ENCODE peak calls at places on chromosomes 5 and 9, in four cellular contexts. H is endothelial cell of umbilical vein, I is HCT116, M is hepatocyte. Z is an unnamed sample. For H4K20me1, the result is how much of the 10 kb centered on the place peaks cover.

GRCh38 chr5:66963559-66963971 is 233.0 kb downstream of the CD180 start:
- DNase-seq in H (no peak), I (no peak), M (peak), Z (no peak)

GRCh38 chr9:91896513-91897121 is 53.4 kb downstream of the ROR2 start:
- DNase-seq in M (peak), H (no peak), I (no peak), Z (no peak)

GRCh38 chr9:3398232-3398648 is 127.6 kb downstream of the RFX3 start:
- DNase-seq in I (no peak), M (no peak), H (no peak), Z (no peak)

GRCh38 chr5:114407783-114408182 is 45.9 kb downstream of the KCNN2 start:
- DNase-seq in I (no peak), M (no peak), H (no peak), Z (no peak)

GRCh38 chr9:3708751-3709150 is 182.9 kb upstream of the RFX3 start:
- DNase-seq in H (peak), I (no peak), M (no peak), Z (no peak)

GRCh38 chr9:29974197-29974596 is 2400.9 kb upstream of the C9orf72 start:
- DNase-seq in H (no peak), I (no peak), M (no peak), Z (no peak)

GRCh38 chr5:77882670-77883257 is 106.6 kb upstream of the TBCA start:
- DNase-seq in I (no peak), M (no peak), H (peak), Z (no peak)

GRCh38 chr5:56179442-56179841 is 53.7 kb downstream of the ANKRD55 start:
- DNase-seq in I (no peak), M (no peak), H (no peak), Z (no peak)

GRCh38 chr5:90161399-90161798 is 248.2 kb downstream of the CETN3 start:
- DNase-seq in H (peak), I (peak), M (peak), Z (no peak)

GRCh38 chr5:177112589-177113220 is 20.9 kb upstream of the NSD1 start:
- DNase-seq in I (no peak), H (no peak), M (no peak), Z (no peak)

GRCh38 chr9:88528356-88528755 is 6.6 kb upstream of the NXNL2 start:
- DNase-seq in M (no peak), H (no peak), I (no peak), Z (no peak)

GRCh38 chr5:172788771-172789686 is 18.0 kb upstream of the DUSP1 start:
- DNase-seq in M (peak), I (no peak), H (no peak), Z (no peak)

GRCh38 chr9:562330-562729 is 279.2 kb upstream of the DMRT1 start:
- DNase-seq in H (no peak), M (no peak), I (no peak), Z (no peak)

GRCh38 chr5:64775288-64775687 is 6.6 kb downstream of the CWC27 start:
- DNase-seq in H (no peak), M (no peak), I (no peak), Z (no peak)

GRCh38 chr5:22889714-22890113 is 36.6 kb upstream of the CDH12 start:
- DNase-seq in H (no peak), M (no peak), I (no peak), Z (no peak)

GRCh38 chr5:50463726-50464125 is 22.6 kb upstream of the EMB start:
- DNase-seq in I (no peak), H (no peak), M (no peak), Z (no peak)

GRCh38 chr5:113971454-113971853 is 390.4 kb upstream of the KCNN2 start:
- DNase-seq in I (no peak), H (no peak), M (no peak), Z (no peak)

GRCh38 chr9:108056083-108056804 is 566.7 kb upstream of the KLF4 start:
- DNase-seq in M (no peak), H (peak), I (no peak), Z (no peak)

GRCh38 chr5:124453221-124454032 is 293.0 kb downstream of the ZNF608 start:
- DNase-seq in M (no peak), I (peak), H (no peak), Z (peak)

GRCh38 chr5:13814293-13814692 is 130.2 kb downstream of the DNAH5 start:
- DNase-seq in M (no peak), H (no peak), I (no peak), Z (no peak)

GRCh38 chr9:31588010-31588409 is 796.4 kb upstream of the ACO1 start:
- DNase-seq in H (no peak), M (no peak), I (no peak), Z (no peak)
- H3K4me2 ChIP-seq in H (no peak), M (no peak), I (no peak), Z (no peak)

GRCh38 chr5:74634611-74635286 is 5.8 kb downstream of the ENC1 start:
- DNase-seq in M (no peak), H (no peak), I (no peak), Z (no peak)
- H4K20me1 ChIP-seq in M (half or more), H (under half), I (under half), Z (under half)

GRCh38 chr5:151222769-151223446 is 984 bp downstream of the CCDC69 start:
- DNase-seq in I (no peak), M (peak), H (no peak), Z (peak)

GRCh38 chr5:151221574-151221973 is 2.3 kb downstream of the CCDC69 start:
- DNase-seq in H (no peak), M (no peak), I (no peak), Z (no peak)

GRCh38 chr5:151224372-151224771 is 480 bp upstream of the CCDC69 start:
- DNase-seq in I (no peak), H (no peak), M (no peak), Z (peak)

GRCh38 chr5:151223447-151224264 is at the start of gene CCDC69:
- DNase-seq in I (peak), H (peak), M (peak), Z (peak)

DNA sequence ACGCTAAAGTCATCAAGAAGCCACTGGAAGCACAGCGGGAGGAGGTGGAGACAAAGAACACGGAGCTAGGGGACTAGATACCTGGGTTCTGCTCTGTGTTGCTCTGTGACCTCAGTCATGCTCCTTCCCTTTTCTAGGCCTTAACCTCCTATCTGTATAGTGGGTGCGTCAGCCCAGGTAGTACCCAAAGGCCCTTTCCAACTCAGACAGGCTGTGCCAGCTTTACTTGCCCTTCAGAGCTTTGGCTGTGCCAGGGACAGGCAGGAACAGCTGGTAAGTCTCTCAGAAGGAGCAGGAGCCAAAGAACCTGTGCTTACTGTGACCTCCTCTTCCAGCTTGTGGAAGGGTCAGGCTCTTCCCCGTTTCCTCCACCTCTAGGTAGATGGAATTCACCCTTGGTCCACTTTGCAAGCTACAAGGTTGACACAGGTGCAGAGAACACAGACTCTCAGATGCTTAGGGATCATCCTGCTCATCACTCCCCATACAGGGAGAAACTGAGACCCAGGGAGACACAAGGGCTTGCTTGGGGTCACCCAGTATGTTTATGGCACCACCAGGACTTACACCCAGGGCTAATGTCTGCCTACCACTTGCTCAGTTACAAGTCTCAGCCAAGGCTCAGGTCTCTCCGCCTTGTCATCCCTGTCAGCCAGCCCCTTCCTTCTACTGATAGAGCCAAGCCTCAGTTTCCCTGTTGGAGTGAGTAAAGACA is 1.7 kb downstream of the CCDC69 start:
- DNase-seq in I (no peak), M (no peak), H (no peak), Z (no peak)
- H3K4me2 ChIP-seq in I (no peak), M (peak), H (no peak), Z (peak)

DNA sequence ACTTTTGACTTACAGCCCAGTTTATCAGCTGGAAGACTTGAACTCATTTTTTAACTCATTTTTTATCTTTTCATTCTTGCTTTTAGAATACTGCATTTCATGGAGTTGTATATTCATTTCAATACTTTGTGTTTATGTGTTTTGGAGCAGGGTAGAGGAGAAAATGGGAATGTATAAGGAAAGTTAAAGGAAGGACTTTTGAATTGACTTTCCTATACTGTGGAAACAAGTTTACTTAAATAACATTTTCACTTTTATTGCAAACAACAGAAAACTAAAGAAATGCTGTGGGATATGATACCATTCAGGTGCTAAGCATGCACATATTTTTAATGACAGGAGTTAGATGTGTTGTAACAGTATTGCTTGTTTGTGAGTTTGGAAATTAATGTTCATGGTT is 11.7 kb downstream of the NIPBL start:
- DNase-seq in I (no peak), H (no peak), M (no peak), Z (no peak)
- H4K20me1 ChIP-seq in I (under half), H (under half), M (half or more), Z (under half)

DNA sequence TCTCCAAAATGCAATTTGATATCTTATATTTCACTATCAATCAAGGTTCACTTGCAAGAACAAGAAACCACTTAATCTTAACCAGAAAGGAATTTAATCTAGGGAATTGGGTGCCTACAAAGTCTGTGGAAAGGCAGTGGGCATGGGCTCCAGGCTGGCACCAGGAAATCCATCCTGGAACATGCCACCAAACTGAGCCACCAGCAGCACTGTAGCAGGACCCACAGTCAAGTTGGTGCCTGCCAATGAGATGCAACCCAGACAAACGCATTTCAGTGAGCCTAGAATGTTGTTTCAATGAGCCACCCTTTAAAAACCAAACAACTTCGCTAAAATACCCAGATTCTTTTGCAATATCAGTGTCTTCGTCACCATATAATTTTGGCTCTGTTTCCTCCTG is 71.1 kb downstream of the PRKACG start:
- DNase-seq in M (no peak), H (no peak), I (no peak), Z (no peak)
- H3K4me2 ChIP-seq in M (no peak), H (no peak), I (no peak), Z (no peak)

DNA sequence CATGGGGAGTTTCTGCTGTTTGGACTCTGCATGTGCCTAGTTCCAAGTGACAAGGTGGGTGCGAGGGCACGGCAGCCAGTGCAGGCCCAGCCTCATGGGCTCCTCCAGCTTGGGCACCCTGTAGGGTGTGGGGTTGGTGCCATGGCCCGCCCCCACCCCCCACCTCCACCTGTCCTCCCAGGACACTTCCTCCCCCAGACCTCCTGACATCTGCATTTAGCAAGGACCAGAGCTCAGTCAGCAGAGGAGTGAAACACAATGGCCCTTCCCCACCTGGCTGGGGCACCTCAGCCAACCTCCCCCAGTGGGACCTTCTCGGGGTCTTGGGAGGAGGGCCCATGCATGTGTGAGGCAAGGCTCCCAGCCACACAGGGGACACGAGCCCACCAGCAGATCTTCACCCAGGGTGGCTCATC is 1.9 kb upstream of the NKD2 start:
- DNase-seq in H (no peak), M (no peak), I (no peak), Z (peak)
- H4K20me1 ChIP-seq in H (under half), M (under half), I (under half), Z (under half)

Z was measured in MM.1S.